ENCODE peak calls at places on chromosomes 3 and 15, in seven cellular contexts. B is keratinocyte, W is astrocyte of the spinal cord, K is neural progenitor cell, V is stomach, N is GM06990, Y is WERI-Rb-1. A is an unnamed sample.

GRCh38 chr15:93333826-93334225 is 244.8 kb upstream of the RGMA start:
- DNase-seq in N (no peak), K (peak), V (no peak), Y (no peak), W (no peak), B (no peak), A (no peak)

GRCh38 chr3:48516571-48516970 is 12.6 kb upstream of the SHISA5 start:
- DNase-seq in N (no peak), W (no peak), V (no peak), Y (no peak), B (no peak), K (no peak), A (no peak)

GRCh38 chr15:80173022-80173759 is 20.4 kb downstream of the FAH start:
- DNase-seq in W (peak), B (no peak), N (peak), V (peak), K (peak), Y (peak), A (peak)

GRCh38 chr3:40128169-40128568 is 181.3 kb upstream of the EIF1B start:
- DNase-seq in B (no peak), Y (no peak), V (no peak), N (no peak), K (no peak), W (no peak), A (no peak)

GRCh38 chr15:68560501-68561113 is 18.2 kb upstream of the CORO2B start:
- DNase-seq in V (no peak), B (no peak), W (no peak), K (no peak), Y (peak), N (no peak), A (no peak)

GRCh38 chr3:60755094-60755493 is 496.2 kb downstream of the FHIT start:
- DNase-seq in V (no peak), Y (peak), W (no peak), K (peak), N (no peak), B (no peak), A (no peak)

GRCh38 chr3:2595486-2595885 is 496.8 kb downstream of the CNTN4 start:
- DNase-seq in B (no peak), W (no peak), Y (no peak), N (no peak), V (no peak), K (peak), A (no peak)

GRCh38 chr3:182717216-182717615 is 76.1 kb upstream of the ATP11B start:
- DNase-seq in B (no peak), V (no peak), N (no peak), K (no peak), W (no peak), Y (no peak), A (peak)

GRCh38 chr15:85625431-85625830 is 169.3 kb downstream of the KLHL25 start:
- DNase-seq in B (no peak), Y (no peak), K (no peak), W (no peak), N (no peak), V (no peak), A (no peak)

GRCh38 chr15:26449296-26449695 is 323.6 kb downstream of the GABRB3 start:
- DNase-seq in B (no peak), Y (no peak), N (no peak), K (no peak), W (peak), V (no peak), A (no peak)

GRCh38 chr15:36948982-36949381 is 151.4 kb downstream of the MEIS2 start:
- DNase-seq in W (no peak), N (no peak), K (peak), Y (no peak), B (no peak), V (no peak), A (no peak)

GRCh38 chr3:87298111-87298718 is 21.8 kb upstream of the POU1F1 start:
- DNase-seq in B (no peak), W (peak), Y (no peak), V (no peak), K (peak), N (no peak), A (no peak)

GRCh38 chr3:133130168-133130567 is 92.0 kb downstream of the TMEM108 start:
- DNase-seq in V (no peak), Y (no peak), K (no peak), N (no peak), B (no peak), W (peak), A (no peak)

GRCh38 chr15:74156678-74157411 is 16.7 kb upstream of the ISLR start:
- DNase-seq in Y (no peak), V (no peak), W (peak), B (no peak), K (no peak), N (peak), A (no peak)

GRCh38 chr15:42576040-42576594 is 711 bp downstream of the STARD9 start:
- DNase-seq in Y (no peak), B (no peak), V (no peak), W (peak), K (no peak), N (no peak), A (no peak)

GRCh38 chr15:55221090-55222011 is 24.6 kb upstream of the RSL24D1 start:
- DNase-seq in K (no peak), N (peak), V (no peak), Y (no peak), B (no peak), W (peak), A (peak)

GRCh38 chr15:41512078-41512394 is 1.6 kb downstream of the LTK start:
- DNase-seq in V (no peak), N (no peak), W (no peak), K (no peak), B (no peak), Y (no peak), A (no peak)

GRCh38 chr3:88114878-88115549 is 34.7 kb upstream of the C3orf38 start:
- DNase-seq in W (no peak), K (no peak), V (no peak), N (no peak), B (no peak), Y (no peak), A (no peak)

GRCh38 chr3:119659584-119660291 is 651 bp downstream of the POPDC2 start:
- DNase-seq in K (no peak), Y (no peak), W (no peak), N (no peak), V (no peak), B (no peak), A (no peak)
- H3K4me3 ChIP-seq in K (no peak), Y (no peak), W (no peak), N (no peak), V (peak), B (no peak), A (no peak)

GRCh38 chr15:95284933-95285401 is 1045.5 kb upstream of the NR2F2 start:
- DNase-seq in B (no peak), W (peak), V (no peak), Y (no peak), K (peak), N (peak), A (no peak)
- TF ChIP-seq CTCF in B (no peak), W (peak), V (no peak), Y (no peak), K (peak), N (no peak), A (no peak)

GRCh38 chr15:34334676-34335075 is 2.9 kb downstream of the SLC12A6 start:
- DNase-seq in W (no peak), N (no peak), B (no peak), K (no peak), Y (no peak), V (no peak), A (no peak)
- H3K4me3 ChIP-seq in W (no peak), N (peak), B (no peak), K (no peak), Y (no peak), V (no peak), A (peak)

DNA sequence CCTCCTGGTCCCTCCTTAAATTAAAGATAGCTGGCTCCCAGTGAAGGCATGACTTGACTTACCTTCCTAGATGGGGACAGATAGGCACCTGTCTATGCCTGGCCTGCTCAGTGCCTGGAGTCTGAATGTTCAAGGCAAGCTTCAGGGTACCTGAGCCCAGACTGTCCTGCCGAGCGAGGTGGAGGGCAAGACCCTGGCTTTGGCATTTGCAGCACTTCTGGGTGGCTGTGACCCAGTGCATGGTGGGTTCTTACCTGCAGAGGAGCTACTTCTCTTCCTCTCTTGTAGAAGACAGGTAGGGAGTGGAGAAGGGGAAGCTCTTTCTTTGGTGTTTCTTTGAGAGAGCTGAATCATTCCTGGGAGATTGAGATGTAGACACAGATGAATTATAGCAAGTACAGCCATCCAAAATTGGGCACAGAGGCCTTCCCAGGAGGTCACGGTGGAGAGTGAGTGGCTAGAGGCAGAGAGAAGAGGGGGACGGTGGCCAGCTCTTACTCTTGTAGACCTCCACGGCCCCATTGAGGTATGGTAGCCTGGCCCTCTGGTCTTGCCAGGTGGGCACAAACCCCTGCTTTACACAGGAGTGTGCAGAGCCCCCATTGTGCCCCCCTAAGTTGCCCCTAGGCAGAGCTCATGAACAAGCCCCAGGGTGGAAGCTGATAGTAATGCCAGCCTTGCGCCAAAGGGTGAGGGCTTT is 402.5 kb upstream of the TPM1 start:
- DNase-seq in W (no peak), Y (no peak), K (no peak), B (no peak), N (no peak), V (no peak), A (no peak)
- TF ChIP-seq CTCF in W (no peak), Y (no peak), K (no peak), B (no peak), N (no peak), V (no peak), A (no peak)

GRCh38 chr15:67091966-67092677 is 26.7 kb downstream of the SMAD3 start:
- DNase-seq in N (no peak), B (no peak), Y (no peak), V (no peak), W (no peak), K (peak), A (no peak)
- H3K4me3 ChIP-seq in N (no peak), B (no peak), Y (no peak), V (no peak), W (no peak), K (peak), A (no peak)

DNA sequence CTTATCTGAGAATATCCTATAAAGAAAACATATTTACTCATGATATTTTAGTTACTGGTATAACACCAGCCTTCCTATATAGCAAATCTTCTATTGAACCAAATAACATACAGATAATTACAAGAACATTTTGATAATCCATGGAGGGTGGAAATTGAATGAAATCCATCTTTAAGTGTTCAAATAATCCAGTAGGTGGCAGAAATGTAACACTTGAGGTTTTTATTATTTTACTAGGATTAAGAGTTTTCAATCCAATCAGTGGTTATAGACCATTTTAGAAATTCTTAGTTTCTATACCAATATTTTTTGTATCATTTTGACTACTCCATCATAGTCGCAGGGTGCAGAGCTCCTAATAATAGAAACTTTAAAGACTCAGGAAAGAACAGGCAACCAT is 101.9 kb upstream of the KCNH8 start:
- DNase-seq in N (no peak), K (no peak), V (no peak), Y (no peak), W (no peak), B (no peak), A (no peak)
- TF ChIP-seq CTCF in N (peak), K (peak), V (no peak), Y (no peak), W (no peak), B (no peak), A (no peak)

GRCh38 chr15:89369548-89369947 is 34.9 kb upstream of the POLG start:
- DNase-seq in Y (no peak), B (no peak), W (no peak), V (no peak), N (no peak), K (no peak), A (no peak)

GRCh38 chr15:89368566-89369223 is 34.1 kb upstream of the POLG start:
- DNase-seq in Y (no peak), K (peak), W (no peak), V (no peak), N (no peak), B (no peak), A (no peak)

GRCh38 chr15:89370120-89371077 is 35.8 kb upstream of the POLG start:
- DNase-seq in Y (no peak), V (no peak), B (no peak), W (no peak), N (no peak), K (peak), A (no peak)

GRCh38 chr15:89372069-89373033 is 37.7 kb upstream of the POLG start:
- DNase-seq in B (no peak), K (peak), W (no peak), N (no peak), Y (no peak), V (no peak), A (no peak)

GRCh38 chr15:89371145-89372044 is 36.8 kb upstream of the POLG start:
- DNase-seq in K (peak), W (no peak), V (no peak), B (no peak), Y (peak), N (no peak), A (no peak)
- H3K4me3 ChIP-seq in K (peak), W (no peak), V (peak), B (peak), Y (peak), N (no peak), A (no peak)

DNA sequence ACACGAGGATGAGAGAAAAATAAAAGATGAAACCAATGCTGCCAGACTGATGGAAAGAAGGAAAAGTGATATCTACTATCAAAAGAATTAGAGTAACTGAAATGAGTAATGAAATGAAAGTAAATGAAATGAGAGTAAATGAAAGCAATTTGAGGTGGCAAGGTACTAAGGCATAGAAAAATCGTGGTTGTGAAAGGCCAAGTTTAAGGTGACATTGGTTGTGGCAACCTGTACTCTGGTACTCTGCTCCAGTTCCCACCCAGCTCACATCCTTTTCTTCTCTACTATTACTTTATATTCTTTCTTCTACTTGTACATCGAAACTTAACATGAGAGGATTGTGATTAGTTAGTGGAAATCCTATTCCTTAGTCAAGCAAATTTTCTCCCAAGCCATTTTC is 10.1 kb downstream of the RFX7 start:
- DNase-seq in K (no peak), B (no peak), N (no peak), W (no peak), V (no peak), Y (no peak), A (no peak)
- TF ChIP-seq CTCF in K (no peak), B (no peak), N (no peak), W (no peak), V (no peak), Y (no peak), A (no peak)

GRCh38 chr15:78303729-78304486 is 4.5 kb upstream of the SKIC8 start:
- DNase-seq in B (no peak), W (no peak), Y (no peak), K (no peak), N (no peak), V (peak), A (no peak)

GRCh38 chr15:78302579-78302978 is 3.2 kb upstream of the SKIC8 start:
- DNase-seq in K (no peak), V (no peak), W (peak), Y (no peak), B (no peak), N (no peak), A (no peak)

GRCh38 chr15:78299302-78300102 is at the start of gene SKIC8:
- DNase-seq in Y (peak), W (peak), K (peak), B (peak), V (peak), N (peak), A (peak)

GRCh38 chr15:78301326-78301725 is 1.9 kb upstream of the SKIC8 start:
- DNase-seq in N (peak), B (no peak), W (no peak), K (no peak), Y (no peak), V (no peak), A (no peak)

DNA sequence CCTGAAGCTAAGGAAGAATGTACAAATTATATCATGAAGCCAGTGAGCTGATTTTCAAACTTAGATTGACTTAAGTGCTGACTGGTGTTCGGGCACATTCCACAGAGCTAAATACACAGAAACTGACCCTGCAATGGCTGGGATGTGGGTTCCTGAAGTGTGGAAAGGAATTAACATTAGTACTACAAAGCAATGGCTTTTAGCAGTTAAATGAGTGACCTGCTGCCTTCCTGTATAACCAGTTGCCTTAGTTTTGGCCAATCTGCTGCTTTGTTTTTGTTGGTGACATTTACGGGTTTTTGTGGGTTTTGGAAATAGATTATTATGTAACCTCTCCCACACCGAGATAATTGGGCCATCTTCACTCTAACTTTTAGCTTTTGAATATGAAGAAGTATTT is 2.4 kb upstream of the SKIC8 start:
- DNase-seq in B (no peak), N (no peak), W (peak), Y (no peak), V (no peak), K (no peak), A (no peak)
- H3K4me3 ChIP-seq in B (no peak), N (no peak), W (no peak), Y (no peak), V (no peak), K (no peak), A (no peak)

DNA sequence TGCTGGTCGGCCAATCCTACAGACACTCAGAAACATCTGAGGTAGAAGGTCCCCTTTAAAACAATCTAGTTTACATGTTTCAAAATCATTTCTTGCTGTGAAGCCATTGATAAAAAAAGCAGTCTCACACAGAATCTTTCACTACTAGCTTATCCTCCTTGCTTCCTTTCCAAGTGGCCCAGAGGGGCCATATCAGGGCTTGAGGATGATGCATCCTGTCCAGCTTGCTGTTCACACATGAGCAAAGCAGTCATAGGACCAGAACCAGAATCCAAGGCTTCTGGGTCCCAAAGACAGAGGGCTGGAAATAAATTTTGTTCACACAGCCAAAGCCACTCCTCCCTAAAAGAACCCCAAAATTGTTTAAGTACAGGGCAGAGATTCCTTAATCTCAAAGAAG is 9.2 kb upstream of the LYZL4 start:
- DNase-seq in Y (no peak), B (no peak), W (no peak), N (no peak), V (no peak), K (no peak), A (no peak)
- TF ChIP-seq CTCF in Y (no peak), B (no peak), W (no peak), N (no peak), V (no peak), K (no peak), A (no peak)

A was measured in GM12864.